ENCODE peak calls at places on chromosomes 6 and 20, in four cellular contexts. S is fibroblast of pulmonary artery, K is ELR, D is astrocyte of the cerebellum. N is an unnamed sample.
A peak's percentile ranks its signal among the peaks of the same experiment; 100 is the strongest.

GRCh38 chr6:164926686-164927085 is 382.7 kb downstream of the C6orf118 start:
- DNase-seq in S (no peak), K (no peak), D (no peak), N (no peak)

GRCh38 chr6:128512296-128512695 is 8.1 kb downstream of the PTPRK start:
- DNase-seq in S (no peak), K (peak; percentile 19), D (no peak), N (no peak)

GRCh38 chr6:29035951-29036350 is 9.0 kb downstream of the OR2W1 start:
- DNase-seq in S (no peak), K (no peak), D (no peak), N (no peak)

GRCh38 chr6:38552136-38552535 is 87.6 kb downstream of the BTBD9 start:
- DNase-seq in S (no peak), K (no peak), D (no peak), N (no peak)

GRCh38 chr6:104896914-104897313 is 37.2 kb upstream of the HACE1 start:
- DNase-seq in S (peak; percentile 4), K (peak; percentile 31), D (no peak), N (peak; percentile 4)

GRCh38 chr6:36752886-36753506 is 55.4 kb downstream of the RAB44 start:
- DNase-seq in S (no peak), K (no peak), D (no peak), N (no peak)

GRCh38 chr20:62999580-62999979 is 7.2 kb downstream of the BHLHE23 start:
- DNase-seq in S (no peak), K (no peak), D (no peak), N (no peak)

GRCh38 chr6:140020207-140020791 is 645.9 kb upstream of the CITED2 start:
- DNase-seq in S (no peak), K (no peak), D (no peak), N (no peak)

GRCh38 chr6:34056301-34056700 is 89.6 kb downstream of the GRM4 start:
- DNase-seq in S (peak; percentile 59), K (peak; percentile 52), D (no peak), N (no peak)

GRCh38 chr6:116363759-116364158 is 7.0 kb upstream of the DSE start:
- DNase-seq in S (peak; percentile 56), K (peak; percentile 54), D (no peak), N (peak; percentile 60)

GRCh38 chr6:157912326-157912725 is 69.3 kb upstream of the SYNJ2 start:
- DNase-seq in S (peak; percentile 92), K (peak; percentile 80), D (peak; percentile 98), N (no peak)

GRCh38 chr6:145247677-145248419 is 487.5 kb downstream of the EPM2A start:
- DNase-seq in S (peak; percentile 97), K (peak; percentile 95), D (peak; percentile 75), N (no peak)

GRCh38 chr6:170206317-170206621 is 84.6 kb downstream of the DLL1 start:
- DNase-seq in S (no peak), K (no peak), D (no peak), N (no peak)

GRCh38 chr20:34986311-34987287 is 30.9 kb downstream of the MYH7B start:
- DNase-seq in S (no peak), K (no peak), D (no peak), N (no peak)

GRCh38 chr6:138250513-138251247 is 32.4 kb upstream of the PBOV1 start:
- DNase-seq in S (peak; percentile 97), K (peak; percentile 58), D (peak; percentile 69), N (peak; percentile 43)

GRCh38 chr6:7341989-7342742 is 29.2 kb upstream of the SSR1 start:
- DNase-seq in S (no peak), K (peak; percentile 38), D (no peak), N (no peak)

GRCh38 chr20:25750765-25751696 is 54.4 kb upstream of the ZNF337 start:
- DNase-seq in S (peak; percentile 59), K (peak; percentile 52), D (no peak), N (peak; percentile 66)

GRCh38 chr6:30829639-30830250 is 54.6 kb upstream of the DDR1 start:
- DNase-seq in S (no peak), K (no peak), D (no peak), N (no peak)

GRCh38 chr6:42923656-42924055 is 5.6 kb upstream of the CNPY3 start:
- DNase-seq in S (peak; percentile 80), K (no peak), D (no peak), N (no peak)

GRCh38 chr6:112480551-112480950 is 133.4 kb downstream of the RFPL4B start:
- DNase-seq in S (peak; percentile 45), K (peak; percentile 86), D (no peak), N (no peak)

GRCh38 chr6:34696189-34696738 is 303 bp downstream of the ILRUN start:
- DNase-seq in S (peak; percentile 43), K (peak; percentile 62), D (no peak), N (peak; percentile 31)

GRCh38 chr20:54047048-54047447 is 23.3 kb downstream of the BCAS1 start:
- DNase-seq in S (no peak), K (no peak), D (no peak), N (no peak)

GRCh38 chr20:40682104-40683045 is 6.7 kb downstream of the MAFB start:
- DNase-seq in S (peak; percentile 37), K (no peak), D (no peak), N (no peak)

GRCh38 chr20:37938181-37938775 is 35.4 kb downstream of the VSTM2L start:
- DNase-seq in S (no peak), K (no peak), D (no peak), N (no peak)

GRCh38 chr6:98146656-98147055 is 687.7 kb upstream of the POU3F2 start:
- DNase-seq in S (no peak), K (no peak), D (no peak), N (no peak)

GRCh38 chr6:47653706-47654105 is 44.7 kb upstream of the ADGRF4 start:
- DNase-seq in S (no peak), K (no peak), D (no peak), N (no peak)

GRCh38 chr6:7914991-7915789 is 4.6 kb upstream of the TXNDC5 start:
- DNase-seq in S (peak; percentile 98), K (peak; percentile 65), D (no peak), N (no peak)

GRCh38 chr6:3721810-3722209 is 29.7 kb downstream of the PXDC1 start:
- DNase-seq in S (no peak), K (no peak), D (no peak), N (no peak)

GRCh38 chr6:79384845-79385244 is 150.4 kb upstream of the HMGN3 start:
- DNase-seq in S (peak; percentile 20), K (no peak), D (no peak), N (no peak)

GRCh38 chr20:57650756-57651483 is 30.7 kb upstream of the ZBP1 start:
- DNase-seq in S (no peak), K (no peak), D (no peak), N (no peak)

GRCh38 chr6:148076046-148076445 is 266.6 kb upstream of the SASH1 start:
- DNase-seq in S (no peak), K (no peak), D (no peak), N (no peak)

GRCh38 chr6:17482711-17483110 is 89.3 kb downstream of the CAP2 start:
- DNase-seq in S (no peak), K (no peak), D (no peak), N (no peak)